ENCODE peak calls at places on chromosomes 1 and 21, in five cellular contexts. P is GM10248, Y is A549, S is kidney epithelial cell, G is fibroblast of lung. V is an unnamed sample.

GRCh38 chr1:239952348-239953307 is 139.1 kb upstream of the FMN2 start:
- DNase-seq in P (no peak), Y (peak; percentile 31), S (no peak), G (no peak), V (no peak)

GRCh38 chr1:212497553-212497952 is 64.8 kb downstream of the NENF start:
- DNase-seq in P (no peak), Y (no peak), S (no peak), G (no peak), V (no peak)

GRCh38 chr1:155598842-155599331 is 11.1 kb upstream of the MSTO1 start:
- DNase-seq in P (no peak), Y (no peak), S (peak; percentile 2), G (peak; percentile 32), V (no peak)

GRCh38 chr21:14862794-14863720 is 201.7 kb downstream of the NRIP1 start:
- DNase-seq in P (no peak), Y (no peak), S (no peak), G (no peak), V (no peak)

GRCh38 chr1:10980841-10981727 is 31.4 kb upstream of the TARDBP start:
- DNase-seq in P (no peak), Y (no peak), S (no peak), G (peak; percentile 33), V (no peak)

GRCh38 chr1:230157409-230158390 is 90.7 kb downstream of the GALNT2 start:
- DNase-seq in P (no peak), Y (no peak), S (no peak), G (no peak), V (no peak)

GRCh38 chr1:244833734-244834595 is 1.5 kb upstream of the COX20 start:
- DNase-seq in P (peak; percentile 24), Y (peak; percentile 87), S (no peak), G (peak; percentile 84), V (peak; percentile 41)

GRCh38 chr1:16173447-16174260 is 17.8 kb upstream of the EPHA2 start:
- DNase-seq in P (no peak), Y (peak; percentile 91), S (no peak), G (peak; percentile 88), V (no peak)

DNA sequence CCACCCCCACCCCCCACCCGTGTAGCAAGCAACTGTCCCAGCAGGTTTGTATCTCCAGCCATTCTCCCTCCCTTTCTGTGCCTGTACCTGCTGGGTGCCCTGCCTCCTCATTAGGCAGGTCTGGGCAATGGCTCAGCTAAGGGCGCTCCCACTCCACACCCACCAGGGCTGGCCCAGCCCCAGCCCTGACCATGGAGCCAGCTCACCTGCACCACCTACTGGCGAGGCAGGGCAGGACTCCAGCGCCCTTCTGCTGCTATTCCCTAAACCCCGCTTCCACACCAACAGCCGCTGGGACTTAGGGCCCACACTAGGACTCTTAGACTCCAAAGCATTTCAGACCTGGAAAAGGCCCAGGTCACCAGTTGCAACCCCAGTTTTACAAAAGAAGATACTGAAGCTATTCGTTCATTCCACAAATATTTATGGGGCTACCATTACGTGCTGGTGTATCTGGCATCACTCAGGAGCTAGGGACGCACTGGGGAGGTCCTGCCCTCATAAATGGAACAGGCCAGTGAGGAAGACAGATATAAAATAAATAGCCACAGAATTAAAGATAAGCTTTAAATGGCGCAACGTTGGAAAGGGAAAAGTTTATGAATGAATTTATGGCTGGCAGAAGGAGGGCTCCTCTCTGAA is 24.0 kb downstream of the PGLYRP3 start:
- DNase-seq in P (peak; percentile 65), Y (peak; percentile 35), S (no peak), G (no peak), V (peak; percentile 55)
- TF ChIP-seq CTCF in P (peak; percentile 70), Y (peak; percentile 49), S (peak; percentile 42), G (peak; percentile 12), V (peak; percentile 57)

GRCh38 chr1:74506311-74506710 is 6.1 kb downstream of the LRRC53 start:
- DNase-seq in P (no peak), Y (no peak), S (no peak), G (no peak), V (no peak)

GRCh38 chr1:74502858-74503257 is 9.6 kb downstream of the LRRC53 start:
- DNase-seq in P (peak; percentile 5), Y (no peak), S (no peak), G (no peak), V (no peak)

GRCh38 chr1:74504125-74505065 is 8.0 kb downstream of the LRRC53 start:
- DNase-seq in P (peak; percentile 49), Y (peak; percentile 53), S (no peak), G (peak; percentile 44), V (peak; percentile 37)

GRCh38 chr1:74505889-74506288 is 6.5 kb downstream of the LRRC53 start:
- DNase-seq in P (no peak), Y (no peak), S (no peak), G (no peak), V (no peak)

DNA sequence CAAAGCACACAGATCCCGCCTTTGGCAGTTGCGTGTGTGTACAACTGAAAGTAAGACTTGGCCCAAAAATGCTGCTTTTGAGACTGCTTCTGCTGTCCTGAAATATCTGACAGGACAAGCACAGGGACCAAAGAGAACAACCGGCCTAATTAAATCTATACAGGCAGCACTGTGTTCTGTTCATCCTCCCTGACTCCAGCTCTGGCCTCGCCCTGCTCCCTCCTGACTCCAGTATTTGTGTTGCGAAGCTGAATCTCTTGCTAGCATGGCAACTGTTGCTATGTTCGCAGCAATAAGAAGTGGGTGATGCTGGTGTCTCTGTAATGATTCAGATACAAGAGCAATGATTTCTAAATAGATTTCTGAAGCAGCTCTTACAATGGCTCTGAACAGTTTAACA is 7.3 kb downstream of the LRRC53 start:
- DNase-seq in P (no peak), Y (peak; percentile 6), S (no peak), G (peak; percentile 20), V (no peak)
- TF ChIP-seq CTCF in P (no peak), Y (no peak), S (no peak), G (no peak), V (no peak)

DNA sequence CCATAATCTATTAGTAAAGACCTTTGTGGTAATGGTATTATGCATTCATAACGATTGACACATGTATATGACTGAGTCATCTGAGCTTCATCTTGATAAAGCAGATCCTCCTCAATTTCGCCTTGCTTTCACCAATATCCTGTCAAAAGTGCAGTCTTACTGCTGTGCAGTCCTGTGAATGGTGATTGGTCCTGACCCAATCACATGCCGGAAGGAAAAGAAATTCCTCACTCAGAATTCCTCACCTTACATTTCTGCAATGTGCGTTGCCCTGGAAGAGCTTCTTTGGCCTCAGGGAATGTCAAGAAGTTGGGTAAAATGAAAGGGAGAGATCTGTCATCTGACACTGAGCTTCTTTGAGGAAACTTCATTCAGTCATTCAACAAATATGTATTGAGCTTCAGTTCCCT is 121.0 kb upstream of the TSPAN2 start:
- DNase-seq in P (no peak), Y (no peak), S (no peak), G (peak; percentile 57), V (no peak)
- TF ChIP-seq CTCF in P (no peak), Y (no peak), S (no peak), G (no peak), V (no peak)

GRCh38 chr1:169712309-169712631 is 850 bp upstream of the SELL start:
- DNase-seq in P (no peak), Y (no peak), S (no peak), G (no peak), V (no peak)
- TF ChIP-seq CTCF in P (no peak), Y (no peak), S (no peak), G (no peak), V (no peak)

GRCh38 chr21:30443226-30443625 is 3.2 kb downstream of the KRTAP15-1 start:
- DNase-seq in P (no peak), Y (no peak), S (no peak), G (no peak), V (no peak)

GRCh38 chr21:30439975-30440374 is at the start of gene KRTAP15-1:
- DNase-seq in P (no peak), Y (no peak), S (no peak), G (no peak), V (no peak)

GRCh38 chr21:30446969-30447368 is 6.9 kb downstream of the KRTAP15-1 start:
- DNase-seq in P (no peak), Y (no peak), S (no peak), G (no peak), V (no peak)

GRCh38 chr21:30448514-30448913 is 8.4 kb downstream of the KRTAP15-1 start:
- DNase-seq in P (no peak), Y (no peak), S (no peak), G (no peak), V (no peak)

GRCh38 chr21:30444204-30444603 is 4.1 kb downstream of the KRTAP15-1 start:
- DNase-seq in P (no peak), Y (no peak), S (no peak), G (no peak), V (no peak)
- TF ChIP-seq CTCF in P (no peak), Y (no peak), S (no peak), G (no peak), V (no peak)

DNA sequence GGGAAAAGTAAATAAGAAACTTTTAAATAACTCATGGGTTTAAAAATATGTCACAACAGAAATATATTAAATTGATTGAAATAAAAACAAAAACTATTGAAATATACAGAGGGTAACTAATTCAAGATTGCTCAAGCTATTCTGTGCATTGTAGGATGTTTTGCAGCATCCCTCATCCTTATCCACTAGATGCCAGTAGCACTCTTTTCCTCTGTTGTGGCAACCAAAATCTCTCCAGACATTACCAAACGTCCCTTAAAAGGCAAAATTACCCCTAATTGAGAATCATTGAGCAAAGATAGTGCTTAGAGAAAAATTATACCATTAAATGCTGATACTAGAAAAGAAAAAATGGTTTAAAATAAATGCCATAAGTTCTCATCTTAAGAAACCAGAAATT is 682.6 kb downstream of the RWDD3 start:
- DNase-seq in P (no peak), Y (no peak), S (no peak), G (peak; percentile 8), V (no peak)
- TF ChIP-seq CTCF in P (no peak), Y (no peak), S (peak; percentile 50), G (peak; percentile 38), V (no peak)

DNA sequence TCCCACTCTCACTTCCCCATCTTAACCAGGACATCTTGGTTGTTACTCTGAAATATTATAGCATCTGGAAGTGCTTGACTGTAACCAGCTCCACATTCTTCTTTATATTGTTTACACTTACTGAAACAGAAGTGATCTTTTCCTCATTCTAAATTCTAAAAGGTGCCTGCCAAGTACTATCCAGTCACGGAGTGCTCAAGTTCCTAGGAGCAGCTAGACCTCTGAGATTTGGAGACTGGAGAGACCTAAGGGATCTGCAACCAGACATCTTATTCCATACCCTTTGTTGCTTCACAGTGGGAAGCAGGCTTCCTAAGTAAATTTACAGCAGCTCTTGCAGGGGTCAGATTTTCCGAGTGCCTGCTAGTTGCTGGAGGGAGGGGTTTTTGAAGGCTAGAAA is 150.5 kb downstream of the MAST2 start:
- DNase-seq in P (no peak), Y (no peak), S (no peak), G (peak; percentile 56), V (no peak)
- TF ChIP-seq CTCF in P (no peak), Y (no peak), S (no peak), G (no peak), V (no peak)

DNA sequence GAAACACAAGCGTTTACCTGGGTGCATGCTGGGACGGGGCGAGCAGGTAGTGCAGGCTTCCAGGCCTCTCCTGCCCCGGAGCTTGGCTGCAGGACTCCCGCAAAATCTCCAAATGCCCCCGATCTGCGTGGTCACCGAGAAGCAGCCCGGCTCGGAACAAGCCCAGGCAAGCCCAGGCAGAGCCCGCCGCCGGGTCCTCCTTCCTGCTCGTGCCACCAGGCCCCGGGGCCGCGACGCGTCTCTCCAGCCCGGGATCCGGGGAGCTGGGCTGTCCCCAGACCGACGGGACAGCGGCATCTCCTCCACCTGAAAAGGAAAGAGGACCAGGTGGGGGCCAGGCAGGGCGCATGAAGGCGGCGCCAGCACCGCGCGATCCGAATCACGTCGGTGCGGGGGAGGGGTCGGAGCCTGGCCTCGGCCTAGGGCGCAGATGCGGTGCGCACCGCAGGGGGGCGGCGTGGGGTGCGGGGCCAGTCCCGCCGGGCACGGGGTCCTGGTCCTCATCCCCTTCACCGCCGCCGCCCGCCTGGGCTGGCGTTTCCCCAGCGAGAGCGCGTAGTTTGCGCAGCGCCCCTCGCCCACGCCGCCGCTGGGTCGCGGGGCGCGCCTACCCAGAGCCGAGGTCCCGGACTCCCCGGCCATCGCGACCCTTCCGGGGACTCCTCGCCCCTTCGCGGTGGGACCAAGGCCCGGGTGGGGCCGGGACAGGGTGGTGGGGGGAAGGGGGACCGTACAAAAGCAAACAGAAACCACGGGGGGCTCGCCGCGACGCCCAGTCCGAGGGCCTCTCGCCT is 52.4 kb upstream of the H6PD start:
- DNase-seq in P (peak; percentile 75), Y (peak; percentile 50), S (no peak), G (no peak), V (peak; percentile 83)
- TF ChIP-seq CTCF in P (peak; percentile 33), Y (peak; percentile 10), S (no peak), G (no peak), V (peak; percentile 38)